ENCODE peak calls at places on chromosomes 5 and 9, in eight cellular contexts. H is stomach, I is kidney, D is lower lobe of right lung, K is right lobe of liver, P is DND-41, L is PC-9, Q is psoas muscle. U is an unnamed sample.

GRCh38 chr5:36441215-36441614 is 139.5 kb upstream of the RANBP3L start:
- DNase-seq in P (no peak), D (no peak), H (no peak), Q (no peak), L (no peak), K (no peak), I (no peak), U (no peak)

GRCh38 chr5:180283026-180283615 is 8.8 kb downstream of the MAPK9 start:
- DNase-seq in Q (no peak), L (peak), I (no peak), P (no peak), D (no peak), H (no peak), K (no peak), U (no peak)

GRCh38 chr9:94065535-94065961 is 18.7 kb upstream of the PTPDC1 start:
- DNase-seq in I (no peak), D (peak), P (peak), H (peak), L (peak), Q (peak), K (peak), U (peak)

GRCh38 chr9:114377046-114377445 is 10.7 kb downstream of the AKNA start:
- DNase-seq in K (no peak), D (no peak), H (no peak), P (no peak), L (no peak), Q (no peak), I (no peak), U (no peak)

GRCh38 chr5:39757121-39757520 is 332.3 kb upstream of the DAB2 start:
- DNase-seq in H (no peak), Q (no peak), L (no peak), I (no peak), D (no peak), P (no peak), K (no peak), U (no peak)

GRCh38 chr5:17743580-17744435 is 109.5 kb downstream of the TAF11L14 start:
- DNase-seq in I (no peak), L (no peak), H (no peak), K (no peak), Q (no peak), P (no peak), D (no peak), U (no peak)

GRCh38 chr9:78144663-78145377 is 91.1 kb upstream of the CEP78 start:
- DNase-seq in I (no peak), K (no peak), H (no peak), P (no peak), Q (no peak), D (no peak), L (no peak), U (no peak)

GRCh38 chr9:129550199-129550839 is 70.6 kb downstream of the C9orf50 start:
- DNase-seq in H (peak), K (peak), D (peak), P (no peak), I (peak), L (peak), Q (peak), U (peak)

GRCh38 chr5:141637693-141638419 is 1.1 kb downstream of the RELL2 start:
- DNase-seq in Q (peak), L (peak), P (peak), H (peak), K (peak), D (peak), I (peak), U (no peak)

GRCh38 chr5:83220331-83220730 is 143.0 kb downstream of the XRCC4 start:
- DNase-seq in P (peak), K (no peak), D (no peak), I (no peak), Q (no peak), H (no peak), L (no peak), U (no peak)

GRCh38 chr5:68343421-68343826 is 127.9 kb downstream of the PIK3R1 start:
- DNase-seq in P (peak), H (peak), K (no peak), D (no peak), L (no peak), I (no peak), Q (peak), U (no peak)

DNA sequence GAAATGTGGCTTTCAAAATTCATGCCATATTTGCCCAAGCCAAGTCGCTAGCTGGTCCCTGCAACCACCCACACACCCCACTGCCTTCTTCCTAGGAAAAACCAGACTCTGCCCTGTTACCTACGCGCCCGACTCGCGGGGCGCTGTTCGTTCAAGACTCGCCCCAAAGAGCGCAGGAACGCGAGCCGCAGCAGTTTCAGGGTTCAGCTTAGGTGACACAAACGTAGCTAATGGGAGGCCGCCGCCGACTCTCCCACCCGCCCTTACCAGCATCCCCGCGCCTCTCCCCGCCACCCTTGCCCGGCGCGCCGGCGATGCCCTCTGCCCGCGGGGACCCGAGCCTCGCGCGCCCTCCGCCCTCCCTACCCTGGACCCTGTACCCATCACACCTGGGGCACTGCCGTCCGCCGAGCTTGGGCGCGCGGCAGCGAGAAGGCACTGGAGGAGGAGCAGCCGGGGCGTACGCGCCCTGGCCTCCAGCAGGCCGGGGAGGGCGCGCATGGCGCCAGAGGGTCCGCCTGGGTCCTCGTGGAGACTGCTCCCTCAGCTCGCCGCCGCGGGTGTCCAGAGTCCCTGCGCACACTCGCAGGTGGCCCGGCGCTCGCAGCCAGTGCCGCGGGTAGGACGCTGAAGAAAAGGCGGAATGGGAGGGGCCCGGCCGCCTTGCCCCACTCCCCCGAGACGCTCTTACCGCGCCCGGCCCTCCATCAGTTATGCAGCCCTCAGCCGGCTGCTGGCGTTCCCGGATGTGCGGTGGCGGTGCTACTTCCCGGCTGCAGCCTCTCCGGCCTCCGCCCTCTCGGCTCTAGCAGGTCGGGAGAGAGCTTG is at the start of gene EMB:
- DNase-seq in L (peak), K (peak), I (peak), Q (peak), D (peak), P (peak), H (peak), U (peak)
- TF ChIP-seq CTCF in L (no peak), K (no peak), I (no peak), Q (no peak), D (peak), P (peak), H (no peak), U (no peak)

GRCh38 chr9:133348763-133349573 is 950 bp downstream of the RPL7A start:
- DNase-seq in H (no peak), D (no peak), L (no peak), P (no peak), K (no peak), Q (no peak), I (no peak), U (no peak)

GRCh38 chr9:133351908-133352634 is 4.1 kb downstream of the RPL7A start:
- DNase-seq in L (no peak), H (no peak), K (no peak), D (no peak), I (peak), P (peak), Q (no peak), U (no peak)

GRCh38 chr9:133347985-133348762 is at the start of the genes MED22 and RPL7A:
- DNase-seq in K (peak), D (peak), L (peak), Q (peak), I (peak), P (peak), H (peak), U (peak)

GRCh38 chr9:133351526-133351907 is 3.5 kb downstream of the RPL7A start:
- DNase-seq in K (no peak), D (no peak), L (no peak), I (peak), Q (no peak), H (no peak), P (no peak), U (no peak)

DNA sequence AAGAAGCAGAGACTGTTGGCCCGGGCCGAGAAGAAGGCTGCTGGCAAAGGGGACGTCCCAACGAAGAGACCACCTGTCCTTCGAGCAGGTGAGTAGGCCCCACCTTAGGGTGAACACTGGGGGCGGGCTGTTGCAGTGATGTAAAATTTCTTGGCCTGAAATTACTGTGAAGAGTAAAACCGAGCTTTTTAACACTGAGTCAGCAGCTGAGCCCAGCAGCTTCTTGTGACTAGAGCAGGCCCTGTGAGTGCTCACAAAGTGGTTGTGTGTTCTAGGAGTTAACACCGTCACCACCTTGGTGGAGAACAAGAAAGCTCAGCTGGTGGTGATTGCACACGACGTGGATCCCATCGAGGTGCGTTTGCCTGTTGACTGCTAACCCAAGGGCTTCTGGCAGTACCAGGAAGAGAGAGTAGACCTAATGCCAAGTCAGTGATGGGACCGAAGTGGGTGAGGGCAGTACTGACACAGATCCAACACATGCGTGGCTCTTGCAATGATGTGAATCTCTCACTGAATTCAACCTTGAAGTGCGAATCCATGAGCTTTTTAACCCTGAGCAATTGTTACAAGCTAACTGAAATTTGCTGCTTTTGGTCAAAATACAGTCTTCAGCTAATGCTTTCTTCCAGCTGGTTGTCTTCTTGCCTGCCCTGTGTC is 2.1 kb downstream of the RPL7A start:
- DNase-seq in H (no peak), P (no peak), L (no peak), Q (no peak), I (peak), D (no peak), K (no peak), U (no peak)
- H3K4me3 ChIP-seq in H (peak), P (peak), L (peak), Q (peak), I (no peak), D (no peak), K (no peak), U (no peak)

DNA sequence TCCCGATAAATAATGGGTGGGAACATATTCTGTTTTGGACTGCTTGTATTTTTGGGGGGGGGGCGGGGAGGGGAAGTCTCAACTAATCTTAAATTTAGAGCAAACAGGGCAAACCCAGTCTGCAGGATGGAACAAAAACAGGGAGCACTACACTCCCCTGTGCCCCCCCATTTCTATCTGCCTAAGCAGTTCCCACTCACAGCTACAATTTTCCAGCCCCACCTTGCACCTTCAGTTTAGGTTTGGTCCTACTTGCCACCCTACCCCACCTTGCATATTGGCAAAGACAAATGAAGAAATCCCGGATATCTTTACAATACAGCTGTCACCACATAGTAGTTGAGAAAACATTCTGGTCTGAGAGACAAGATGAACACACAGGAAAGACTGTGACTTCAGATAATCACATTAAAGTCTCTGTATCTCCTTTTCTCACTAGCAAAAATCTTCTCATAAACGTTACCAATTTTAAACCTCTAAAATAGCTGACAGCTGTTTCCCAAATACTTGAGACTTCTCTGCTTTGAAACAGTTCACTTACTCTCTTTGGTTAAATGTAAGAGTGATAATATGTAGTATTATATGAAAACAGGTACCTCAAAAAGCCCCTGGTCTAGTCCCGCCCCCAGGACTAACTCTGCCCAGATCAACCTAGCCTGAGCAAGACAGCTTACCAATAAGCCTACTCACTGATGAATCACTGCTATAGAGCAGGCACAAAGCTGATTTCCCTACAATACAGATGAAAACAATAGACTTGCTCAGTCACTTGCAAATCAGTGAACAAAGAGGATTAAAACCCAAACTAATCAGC is 5.2 kb upstream of the RAPGEF6 start:
- DNase-seq in Q (no peak), D (no peak), P (no peak), L (no peak), I (no peak), H (no peak), K (no peak), U (no peak)
- H3K27ac ChIP-seq in Q (no peak), D (no peak), P (no peak), L (no peak), I (no peak), H (no peak), K (no peak), U (peak)

GRCh38 chr5:136039202-136039601 is 10.4 kb downstream of the TGFBI start:
- DNase-seq in D (no peak), L (no peak), H (no peak), P (no peak), I (no peak), K (no peak), Q (no peak), U (no peak)
- TF ChIP-seq CTCF in D (no peak), L (no peak), H (no peak), P (no peak), I (no peak), K (no peak), Q (no peak), U (no peak)